ENCODE peak calls at places on chromosome 11, in ten cellular contexts. E is stimulated activated CD8-positive, alpha-beta memory T cell treated with anti-CD3 and anti-CD28 coated beads, Interleukin-7, amount 100 ng/mL, for 24 hours; O is stimulated activated CD4-positive, alpha-beta T cell treated with anti-CD3 and anti-CD28 coated beads, Interleukin-1b, Interleukin-23, amount 100 ng/mL, for 1 hour; I is HCEC 1CT; C is fibroblast of villous mesenchyme; A is natural killer cell; T is adrenal gland; Z is stimulated activated effector memory CD8-positive, alpha-beta T cell treated with anti-CD3 and anti-CD28 coated beads, Interleukin-12 subunit alpha, Interleukin-12 subunit beta, amount 100 ng/mL, for 72 hours; Q is hypothalamus; M is HuH-7.5. H is an unnamed sample.

GRCh38 chr11:13883042-13883441 is 79.5 kb upstream of the SPON1 start:
- DNase-seq in E (no peak), O (no peak), I (no peak), C (no peak), A (no peak), T (no peak), Z (no peak), Q (no peak), M (no peak), H (no peak)

GRCh38 chr11:108698844-108699642 is 34.2 kb downstream of the DDX10 start:
- DNase-seq in E (no peak), O (no peak), I (peak; percentile 22), C (no peak), A (no peak), T (no peak), Z (no peak), Q (no peak), M (no peak), H (no peak)

GRCh38 chr11:73114110-73114834 is 27.8 kb downstream of the FCHSD2 start:
- DNase-seq in E (no peak), O (no peak), I (no peak), C (no peak), A (no peak), T (no peak), Z (no peak), Q (no peak), M (no peak), H (no peak)

GRCh38 chr11:120223793-120224192 is 13.0 kb downstream of the OAF start:
- DNase-seq in E (no peak), O (no peak), I (no peak), C (no peak), A (no peak), T (no peak), Z (no peak), Q (no peak), M (no peak), H (no peak)

GRCh38 chr11:113730887-113731726 is 25.0 kb upstream of the TMPRSS5 start:
- DNase-seq in E (no peak), O (no peak), I (peak; percentile 43), C (peak; percentile 74), A (no peak), T (peak; percentile 34), Z (no peak), Q (peak; percentile 64), M (peak; percentile 12), H (peak; percentile 3)

GRCh38 chr11:62926669-62927455 is 5.7 kb upstream of the CHRM1 start:
- DNase-seq in E (no peak), O (no peak), I (no peak), C (no peak), A (no peak), T (no peak), Z (no peak), Q (no peak), M (peak; percentile 66), H (no peak)

GRCh38 chr11:27902981-27903624 is 202.8 kb upstream of the BDNF start:
- DNase-seq in E (no peak), O (no peak), I (peak; percentile 88), C (no peak), A (no peak), T (no peak), Z (no peak), Q (no peak), M (no peak), H (no peak)

GRCh38 chr11:107591446-107592236 is 694 bp downstream of the ELMOD1 start:
- DNase-seq in E (no peak), O (no peak), I (peak; percentile 43), C (peak; percentile 15), A (no peak), T (peak; percentile 9), Z (peak; percentile 4), Q (no peak), M (peak; percentile 21), H (no peak)

GRCh38 chr11:17777086-17777725 is 42.6 kb downstream of the KCNC1 start:
- DNase-seq in E (no peak), O (no peak), I (no peak), C (no peak), A (no peak), T (no peak), Z (no peak), Q (no peak), M (no peak), H (no peak)

GRCh38 chr11:30522825-30523224 is 63.3 kb downstream of the MPPED2 start:
- DNase-seq in E (no peak), O (no peak), I (no peak), C (no peak), A (no peak), T (no peak), Z (no peak), Q (no peak), M (no peak), H (no peak)